ENCODE peak calls at places on chromosome 7, in six cellular contexts. One of them, this sample, is unnamed.

GRCh38 chr7:35839860-35840854 is 39.3 kb downstream of the SEPTIN7 start:
- DNase-seq in gastrocnemius medialis: no peak
- DNase-seq in A549: peak; percentile 9
- DNase-seq in cardiac fibroblast: peak; percentile 59
- DNase-seq in PC-9: no peak
- DNase-seq in fibroblast of lung: peak; percentile 70
- DNase-seq in this sample: peak; percentile 16

GRCh38 chr7:50303082-50303893 is 1.2 kb upstream of the IKZF1 start:
- DNase-seq in A549: no peak
- DNase-seq in fibroblast of lung: no peak
- DNase-seq in cardiac fibroblast: no peak
- DNase-seq in PC-9: no peak
- DNase-seq in gastrocnemius medialis: no peak
- DNase-seq in this sample: no peak

GRCh38 chr7:31068006-31068675 is 16.0 kb downstream of the ADCYAP1R1 start:
- DNase-seq in cardiac fibroblast: no peak
- DNase-seq in A549: no peak
- DNase-seq in PC-9: no peak
- DNase-seq in gastrocnemius medialis: no peak
- DNase-seq in fibroblast of lung: no peak
- DNase-seq in this sample: no peak

GRCh38 chr7:27158436-27159277 is 2.2 kb upstream of the HOXA7 start:
- DNase-seq in PC-9: no peak
- DNase-seq in fibroblast of lung: no peak
- DNase-seq in cardiac fibroblast: no peak
- DNase-seq in gastrocnemius medialis: no peak
- DNase-seq in A549: no peak
- DNase-seq in this sample: no peak

GRCh38 chr7:52708846-52709245 is 326.6 kb upstream of the POM121L12 start:
- DNase-seq in cardiac fibroblast: no peak
- DNase-seq in PC-9: no peak
- DNase-seq in gastrocnemius medialis: no peak
- DNase-seq in fibroblast of lung: no peak
- DNase-seq in A549: no peak
- DNase-seq in this sample: no peak

GRCh38 chr7:69452797-69453196 is 145.5 kb upstream of the AUTS2 start:
- DNase-seq in PC-9: no peak
- DNase-seq in fibroblast of lung: no peak
- DNase-seq in gastrocnemius medialis: no peak
- DNase-seq in A549: no peak
- DNase-seq in cardiac fibroblast: no peak
- DNase-seq in this sample: no peak

GRCh38 chr7:44262031-44262430 is 61.3 kb downstream of the YKT6 start:
- DNase-seq in PC-9: no peak
- DNase-seq in gastrocnemius medialis: no peak
- DNase-seq in cardiac fibroblast: no peak
- DNase-seq in fibroblast of lung: no peak
- DNase-seq in A549: no peak
- DNase-seq in this sample: no peak

GRCh38 chr7:27108390-27109127 is 6.1 kb upstream of the HOXA2 start:
- DNase-seq in cardiac fibroblast: no peak
- DNase-seq in gastrocnemius medialis: no peak
- DNase-seq in A549: no peak
- DNase-seq in fibroblast of lung: peak; percentile 88
- DNase-seq in PC-9: no peak
- DNase-seq in this sample: no peak

GRCh38 chr7:24582171-24582570 is 8.9 kb downstream of the PALS2 start:
- DNase-seq in fibroblast of lung: no peak
- DNase-seq in cardiac fibroblast: no peak
- DNase-seq in A549: no peak
- DNase-seq in gastrocnemius medialis: no peak
- DNase-seq in PC-9: no peak
- DNase-seq in this sample: no peak

GRCh38 chr7:47523401-47523800 is 58.5 kb downstream of the TNS3 start:
- DNase-seq in fibroblast of lung: no peak
- DNase-seq in gastrocnemius medialis: no peak
- DNase-seq in cardiac fibroblast: no peak
- DNase-seq in A549: no peak
- DNase-seq in PC-9: no peak
- DNase-seq in this sample: no peak

GRCh38 chr7:131244259-131244852 is 83.3 kb upstream of the MKLN1 start:
- DNase-seq in gastrocnemius medialis: peak; percentile 70
- DNase-seq in cardiac fibroblast: peak; percentile 96
- DNase-seq in PC-9: peak; percentile 66
- DNase-seq in fibroblast of lung: peak; percentile 97
- DNase-seq in A549: peak; percentile 72
- DNase-seq in this sample: peak; percentile 90

GRCh38 chr7:76069238-76069638 is 21.3 kb downstream of the MDH2 start:
- DNase-seq in fibroblast of lung: peak; percentile 94
- DNase-seq in cardiac fibroblast: peak; percentile 92
- DNase-seq in A549: peak; percentile 84
- DNase-seq in PC-9: peak; percentile 81
- DNase-seq in gastrocnemius medialis: peak; percentile 86
- DNase-seq in this sample: peak; percentile 80

GRCh38 chr7:7522421-7522820 is 13.3 kb downstream of the COL28A1 start:
- DNase-seq in fibroblast of lung: peak; percentile 30
- DNase-seq in cardiac fibroblast: peak; percentile 28
- DNase-seq in gastrocnemius medialis: no peak
- DNase-seq in A549: no peak
- DNase-seq in PC-9: no peak
- DNase-seq in this sample: no peak

GRCh38 chr7:38542156-38542555 is 89.0 kb downstream of the AMPH start:
- DNase-seq in PC-9: no peak
- DNase-seq in cardiac fibroblast: no peak
- DNase-seq in A549: no peak
- DNase-seq in gastrocnemius medialis: no peak
- DNase-seq in fibroblast of lung: peak; percentile 16
- DNase-seq in this sample: no peak

GRCh38 chr7:26583094-26583493 is 281.3 kb downstream of the SKAP2 start:
- DNase-seq in fibroblast of lung: no peak
- DNase-seq in PC-9: no peak
- DNase-seq in gastrocnemius medialis: no peak
- DNase-seq in A549: no peak
- DNase-seq in cardiac fibroblast: no peak
- DNase-seq in this sample: no peak

GRCh38 chr7:148044173-148044572 is 546.4 kb upstream of the C7orf33 start:
- DNase-seq in PC-9: no peak
- DNase-seq in fibroblast of lung: no peak
- DNase-seq in A549: no peak
- DNase-seq in gastrocnemius medialis: no peak
- DNase-seq in cardiac fibroblast: no peak
- DNase-seq in this sample: no peak

GRCh38 chr7:81447351-81447952 is 322.4 kb downstream of the HGF start:
- DNase-seq in A549: peak; percentile 21
- DNase-seq in gastrocnemius medialis: no peak
- DNase-seq in cardiac fibroblast: peak; percentile 83
- DNase-seq in fibroblast of lung: peak; percentile 65
- DNase-seq in PC-9: peak; percentile 12
- DNase-seq in this sample: peak; percentile 60

GRCh38 chr7:30845426-30846135 is 66.1 kb upstream of the AQP1 start:
- DNase-seq in A549: no peak
- DNase-seq in PC-9: peak; percentile 19
- DNase-seq in cardiac fibroblast: peak; percentile 30
- DNase-seq in fibroblast of lung: peak; percentile 57
- DNase-seq in gastrocnemius medialis: peak; percentile 35
- DNase-seq in this sample: no peak

GRCh38 chr7:50229964-50230363 is 74.6 kb upstream of the IKZF1 start:
- DNase-seq in cardiac fibroblast: peak; percentile 19
- DNase-seq in fibroblast of lung: no peak
- DNase-seq in gastrocnemius medialis: no peak
- DNase-seq in A549: no peak
- DNase-seq in PC-9: no peak
- DNase-seq in this sample: no peak

GRCh38 chr7:97442-97841 is 94.9 kb upstream of the FAM20C start:
- DNase-seq in PC-9: no peak
- DNase-seq in cardiac fibroblast: no peak
- DNase-seq in A549: no peak
- DNase-seq in gastrocnemius medialis: no peak
- DNase-seq in fibroblast of lung: no peak
- DNase-seq in this sample: no peak

GRCh38 chr7:55469271-55469681 is 103.0 kb downstream of the VOPP1 start:
- DNase-seq in PC-9: no peak
- DNase-seq in A549: no peak
- DNase-seq in fibroblast of lung: no peak
- DNase-seq in gastrocnemius medialis: no peak
- DNase-seq in cardiac fibroblast: no peak
- DNase-seq in this sample: no peak

GRCh38 chr7:36796850-36797618 is 72.7 kb upstream of the AOAH start:
- DNase-seq in gastrocnemius medialis: no peak
- DNase-seq in fibroblast of lung: no peak
- DNase-seq in PC-9: no peak
- DNase-seq in cardiac fibroblast: no peak
- DNase-seq in A549: no peak
- DNase-seq in this sample: no peak

GRCh38 chr7:2560175-2560695 is 1.5 kb downstream of the IQCE start:
- DNase-seq in gastrocnemius medialis: no peak
- DNase-seq in cardiac fibroblast: peak; percentile 27
- DNase-seq in PC-9: no peak
- DNase-seq in fibroblast of lung: no peak
- DNase-seq in A549: no peak
- DNase-seq in this sample: no peak

GRCh38 chr7:44285561-44285960 is 39.8 kb downstream of the CAMK2B start:
- DNase-seq in gastrocnemius medialis: peak; percentile 8
- DNase-seq in PC-9: no peak
- DNase-seq in fibroblast of lung: no peak
- DNase-seq in A549: no peak
- DNase-seq in cardiac fibroblast: no peak
- DNase-seq in this sample: no peak

GRCh38 chr7:133561361-133561760 is 308.5 kb downstream of the EXOC4 start:
- DNase-seq in cardiac fibroblast: no peak
- DNase-seq in PC-9: no peak
- DNase-seq in fibroblast of lung: no peak
- DNase-seq in A549: no peak
- DNase-seq in gastrocnemius medialis: no peak
- DNase-seq in this sample: no peak
- TF ChIP-seq CTCF in cardiac fibroblast: no peak
- TF ChIP-seq CTCF in PC-9: no peak
- TF ChIP-seq CTCF in fibroblast of lung: no peak
- TF ChIP-seq CTCF in A549: no peak
- TF ChIP-seq CTCF in gastrocnemius medialis: no peak
- TF ChIP-seq CTCF in this sample: no peak

GRCh38 chr7:132576723-132577089 is 436 bp upstream of the PLXNA4 start:
- DNase-seq in cardiac fibroblast: no peak
- DNase-seq in PC-9: no peak
- DNase-seq in gastrocnemius medialis: no peak
- DNase-seq in A549: no peak
- DNase-seq in fibroblast of lung: no peak
- DNase-seq in this sample: no peak
- H3K4me3 ChIP-seq in cardiac fibroblast: peak overlapping the region; percentile 80
- H3K4me3 ChIP-seq in PC-9: no peak overlapping the region
- H3K4me3 ChIP-seq in gastrocnemius medialis: peak overlapping the region; percentile 52
- H3K4me3 ChIP-seq in A549: peak overlapping the region; percentile 47
- H3K4me3 ChIP-seq in fibroblast of lung: peak overlapping the region; percentile 58
- H3K4me3 ChIP-seq in this sample: peak overlapping the region; percentile 58

GRCh38 chr7:127598318-127598717 is 4.8 kb downstream of the FSCN3 start:
- DNase-seq in fibroblast of lung: no peak
- DNase-seq in PC-9: no peak
- DNase-seq in cardiac fibroblast: peak; percentile 24
- DNase-seq in gastrocnemius medialis: no peak
- DNase-seq in A549: peak; percentile 35
- DNase-seq in this sample: no peak
- TF ChIP-seq CTCF in fibroblast of lung: no peak
- TF ChIP-seq CTCF in PC-9: peak; percentile 41
- TF ChIP-seq CTCF in cardiac fibroblast: peak; percentile 38
- TF ChIP-seq CTCF in gastrocnemius medialis: no peak
- TF ChIP-seq CTCF in A549: no peak
- TF ChIP-seq CTCF in this sample: no peak

GRCh38 chr7:107998660-107999480 is 4.1 kb downstream of the LAMB1 start:
- DNase-seq in A549: no peak
- DNase-seq in cardiac fibroblast: no peak
- DNase-seq in fibroblast of lung: peak; percentile 72
- DNase-seq in gastrocnemius medialis: no peak
- DNase-seq in PC-9: no peak
- DNase-seq in this sample: no peak
- H3K4me3 ChIP-seq in A549: no peak overlapping the region
- H3K4me3 ChIP-seq in cardiac fibroblast: peak overlapping the region; percentile 21
- H3K4me3 ChIP-seq in fibroblast of lung: peak overlapping the region; percentile 92
- H3K4me3 ChIP-seq in gastrocnemius medialis: no peak overlapping the region
- H3K4me3 ChIP-seq in PC-9: peak overlapping the region; percentile 1
- H3K4me3 ChIP-seq in this sample: peak overlapping the region; percentile 74

DNA sequence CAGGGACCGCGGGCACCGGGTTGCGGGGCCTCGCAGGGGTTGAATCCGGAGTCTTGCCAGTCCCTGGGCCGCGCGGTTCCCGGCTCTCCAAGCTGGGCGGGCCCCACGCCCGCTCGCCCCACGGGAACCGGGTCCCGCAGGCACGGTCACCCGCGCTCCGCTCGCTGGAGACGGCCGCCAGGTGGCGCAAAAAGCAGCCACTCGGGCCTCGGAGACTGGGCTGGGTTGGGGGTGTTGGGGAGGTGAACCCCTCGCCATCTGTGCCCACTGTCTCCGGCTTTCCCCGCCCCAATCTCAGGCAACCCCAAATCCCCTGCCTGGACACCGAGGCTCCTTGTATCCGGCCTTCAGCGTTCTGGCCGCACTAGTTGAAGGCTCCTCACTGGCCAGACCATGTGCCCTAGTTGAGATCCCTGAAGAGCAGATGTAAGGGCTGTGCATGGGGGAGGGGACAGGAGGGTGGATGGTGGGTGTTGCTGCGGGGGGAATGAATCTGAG is 1.5 kb upstream of the ACHE start:
- DNase-seq in fibroblast of lung: no peak
- DNase-seq in A549: no peak
- DNase-seq in PC-9: peak; percentile 49
- DNase-seq in cardiac fibroblast: no peak
- DNase-seq in gastrocnemius medialis: no peak
- DNase-seq in this sample: no peak
- TF ChIP-seq CTCF in fibroblast of lung: peak; percentile 63
- TF ChIP-seq CTCF in A549: peak; percentile 90
- TF ChIP-seq CTCF in PC-9: peak; percentile 74
- TF ChIP-seq CTCF in cardiac fibroblast: peak; percentile 65
- TF ChIP-seq CTCF in gastrocnemius medialis: peak; percentile 43
- TF ChIP-seq CTCF in this sample: peak; percentile 70

This sample was measured in astrocyte of the cerebellum.